ENCODE peak calls at places on chromosomes 4 and X, in eight cellular contexts. G is lower lobe of right lung, U is stomach, Y is HFF-Myc, N is A673, I is psoas muscle, F is mucosa of descending colon, M is HL-60. S is an unnamed sample.

GRCh38 chr4:88792268-88792781 is 94.7 kb upstream of the NAP1L5 start:
- DNase-seq in F (no peak), Y (no peak), M (no peak), U (no peak), N (no peak), G (no peak), I (no peak), S (no peak)

GRCh38 chr4:139889194-139889762 is 223.7 kb downstream of the MGST2 start:
- DNase-seq in G (no peak), U (no peak), I (no peak), N (no peak), F (no peak), M (no peak), Y (no peak), S (no peak)

GRCh38 chr4:20305976-20306375 is 54.3 kb downstream of the SLIT2 start:
- DNase-seq in G (no peak), U (no peak), Y (no peak), M (no peak), I (no peak), F (no peak), N (peak), S (no peak)

GRCh38 chr4:120841580-120841979 is 80.9 kb downstream of the PRDM5 start:
- DNase-seq in N (no peak), I (no peak), G (no peak), Y (no peak), U (no peak), F (no peak), M (no peak), S (no peak)

GRCh38 chr4:27397886-27398285 is 537.2 kb downstream of the STIM2 start:
- DNase-seq in Y (peak), N (no peak), M (no peak), F (no peak), G (no peak), I (no peak), U (no peak), S (no peak)

GRCh38 chr4:19051751-19052296 is 1030.3 kb upstream of the LCORL start:
- DNase-seq in M (no peak), G (no peak), N (peak), U (no peak), I (no peak), Y (no peak), F (no peak), S (no peak)

GRCh38 chrX:427812-428725 is 41.4 kb upstream of the PPP2R3B start:
- DNase-seq in Y (no peak), I (peak), N (peak), U (no peak), G (peak), M (no peak), F (no peak), S (no peak)

GRCh38 chr4:17447056-17447455 is 64.8 kb downstream of the QDPR start:
- DNase-seq in N (no peak), I (no peak), G (no peak), U (no peak), F (no peak), M (no peak), Y (no peak), S (no peak)

GRCh38 chr4:185139736-185140135 is 3.3 kb upstream of the SLC25A4 start:
- DNase-seq in M (no peak), Y (no peak), N (no peak), G (no peak), F (no peak), U (no peak), I (peak), S (no peak)

GRCh38 chrX:49761481-49761880 is 65.7 kb upstream of the PAGE1 start:
- DNase-seq in N (peak), I (no peak), F (peak), M (no peak), G (no peak), Y (no peak), U (no peak), S (no peak)

GRCh38 chrX:65241059-65241721 is 264.9 kb upstream of the ZC4H2 start:
- DNase-seq in F (no peak), N (no peak), G (no peak), I (no peak), Y (no peak), M (no peak), U (no peak), S (no peak)

GRCh38 chrX:115719171-115719570 is 158.2 kb downstream of the PLS3 start:
- DNase-seq in N (no peak), U (no peak), G (no peak), F (no peak), I (no peak), Y (no peak), M (no peak), S (no peak)

GRCh38 chrX:9318213-9318612 is 146.6 kb upstream of the TBL1X start:
- DNase-seq in I (no peak), M (no peak), Y (no peak), F (no peak), G (no peak), N (no peak), U (no peak), S (no peak)

GRCh38 chr4:109803924-109804571 is 2.2 kb upstream of the CFI start:
- DNase-seq in F (peak), N (peak), M (no peak), Y (peak), G (no peak), U (no peak), I (no peak), S (no peak)

GRCh38 chrX:43717161-43717560 is 61.1 kb downstream of the MAOA start:
- DNase-seq in G (no peak), F (no peak), I (no peak), Y (no peak), N (no peak), M (no peak), U (no peak), S (no peak)

GRCh38 chr4:55446578-55446922 is 50.8 kb downstream of the TMEM165 start:
- DNase-seq in Y (no peak), I (no peak), G (no peak), F (no peak), N (no peak), U (no peak), M (no peak), S (no peak)

GRCh38 chr4:53967971-53968370 is 96.4 kb downstream of the CHIC2 start:
- DNase-seq in F (no peak), M (no peak), I (no peak), N (no peak), Y (no peak), G (no peak), U (no peak), S (no peak)

DNA sequence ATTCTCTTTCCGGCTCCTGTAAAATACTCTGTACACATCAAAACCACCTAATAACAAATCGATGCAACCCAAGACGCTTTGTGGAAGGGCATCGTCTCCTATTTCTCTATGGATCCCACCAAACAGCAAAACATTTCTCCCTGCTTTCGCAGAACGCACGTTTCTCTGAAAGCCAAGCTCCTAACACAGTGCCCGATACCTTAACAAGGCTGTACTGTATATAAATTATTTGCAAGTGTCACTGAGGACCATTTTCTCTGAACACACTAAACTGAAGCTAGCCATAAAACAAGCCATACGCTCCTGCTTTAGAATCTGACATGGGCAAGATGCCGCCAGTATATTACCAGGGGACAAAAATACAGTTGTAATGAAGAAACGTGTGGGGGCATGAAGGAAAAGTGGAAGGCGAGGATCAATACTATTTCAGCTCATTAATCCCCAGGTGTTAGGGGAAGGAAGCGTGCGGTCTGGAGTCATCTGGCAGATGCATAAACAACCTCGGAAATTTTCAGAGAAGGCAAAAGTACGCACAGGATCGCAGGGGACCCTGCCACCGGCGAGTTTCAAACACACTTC is 715 bp downstream of the KCNIP4 start:
- DNase-seq in F (no peak), Y (no peak), M (no peak), G (no peak), I (no peak), N (no peak), U (no peak), S (no peak)
- H3K4me3 ChIP-seq in F (no peak), Y (peak), M (no peak), G (no peak), I (no peak), N (no peak), U (peak), S (no peak)

DNA sequence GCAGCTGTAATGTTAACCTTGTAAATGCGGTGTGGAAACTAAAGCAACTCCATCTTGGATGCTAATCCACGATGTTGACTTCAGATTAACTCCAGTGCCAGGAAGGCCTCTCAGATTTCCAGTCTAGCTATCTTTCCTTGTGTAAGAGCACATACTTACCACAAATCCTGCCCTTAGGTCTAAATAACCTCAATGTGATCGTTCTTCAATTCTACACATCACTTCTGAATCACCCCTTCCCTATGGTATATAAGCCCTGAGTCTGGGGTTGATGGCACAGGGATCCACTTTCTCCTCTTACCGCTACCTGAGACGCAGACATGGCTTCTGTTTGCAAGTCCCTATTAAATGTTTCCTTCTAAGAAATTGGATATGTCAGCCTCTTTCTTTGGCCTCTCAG is 17.5 kb upstream of the ZNF41 start:
- DNase-seq in G (no peak), F (no peak), N (no peak), M (no peak), U (no peak), I (no peak), Y (no peak), S (no peak)
- H3K4me3 ChIP-seq in G (no peak), F (no peak), N (no peak), M (no peak), U (no peak), I (no peak), Y (no peak), S (no peak)

GRCh38 chr4:141220271-141220654 is 432 bp upstream of the ZNF330 start:
- DNase-seq in U (no peak), I (no peak), F (no peak), N (no peak), Y (no peak), M (no peak), G (no peak), S (no peak)
- H3K4me3 ChIP-seq in U (peak), I (peak), F (no peak), N (peak), Y (peak), M (peak), G (peak), S (peak)

GRCh38 chr4:168070903-168071302 is 21.4 kb upstream of the ANXA10 start:
- DNase-seq in Y (no peak), U (no peak), M (no peak), F (no peak), N (no peak), I (no peak), G (no peak), S (no peak)
- H3K4me3 ChIP-seq in Y (no peak), U (no peak), M (no peak), F (no peak), N (no peak), I (no peak), G (no peak), S (no peak)

DNA sequence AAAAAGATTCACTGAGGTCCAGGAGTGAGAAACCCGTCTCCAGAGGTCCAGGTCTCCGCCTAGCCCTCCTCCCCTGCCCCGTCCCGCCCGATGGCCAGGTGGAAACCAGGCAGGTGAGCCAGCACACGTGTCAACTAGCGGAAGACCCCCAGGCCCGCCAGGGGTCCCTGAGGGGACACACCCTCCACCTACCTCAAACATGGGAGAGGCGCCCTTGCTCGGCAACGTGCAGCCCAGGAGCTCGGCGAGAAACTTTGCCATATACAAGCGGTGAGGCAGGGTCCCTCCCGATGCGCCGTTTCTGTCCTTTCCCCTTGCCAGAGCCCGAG is 330.0 kb downstream of the HNRNPD start:
- DNase-seq in Y (no peak), I (no peak), U (no peak), F (no peak), G (peak), N (no peak), M (no peak), S (peak)
- H3K4me3 ChIP-seq in Y (no peak), I (peak), U (peak), F (peak), G (peak), N (peak), M (no peak), S (peak)

GRCh38 chr4:186727149-186727976 is 3.7 kb upstream of the FAT1 start:
- DNase-seq in F (no peak), U (no peak), Y (no peak), M (no peak), I (no peak), N (no peak), G (no peak), S (no peak)
- H3K4me3 ChIP-seq in F (peak), U (peak), Y (peak), M (no peak), I (peak), N (peak), G (peak), S (peak)

GRCh38 chr4:122855491-122855890 is 28.9 kb downstream of the FGF2 start:
- DNase-seq in Y (no peak), I (no peak), G (no peak), U (no peak), M (no peak), N (no peak), F (no peak), S (no peak)
- H3K4me3 ChIP-seq in Y (no peak), I (no peak), G (no peak), U (no peak), M (no peak), N (no peak), F (no peak), S (no peak)